ENCODE peak calls at places on chromosomes 13 and 19, in ten cellular contexts. G, E, Z, B, K, M, P, J, U and I are unnamed samples.

GRCh38 chr19:33436360-33437345 is 63.1 kb downstream of the CEBPG start:
- DNase-seq in J (no peak), M (no peak), P (no peak), G (no peak), K (peak), B (no peak), E (no peak), U (peak), Z (no peak), I (no peak)

GRCh38 chr13:109900320-109900719 is 113.9 kb upstream of the IRS2 start:
- DNase-seq in J (no peak), G (no peak), P (no peak), Z (no peak), K (no peak), B (no peak), E (no peak), U (no peak), M (no peak), I (no peak)

GRCh38 chr19:5903502-5904301 is at the start of gene NDUFA11:
- DNase-seq in B (peak), K (peak), Z (peak), G (peak), U (peak), M (peak), P (peak), J (peak), E (peak), I (peak)

GRCh38 chr13:92224052-92224821 is 825.8 kb downstream of the GPC5 start:
- DNase-seq in U (no peak), M (no peak), B (no peak), G (no peak), E (no peak), P (peak), K (no peak), Z (peak), J (peak), I (no peak)

GRCh38 chr19:36213793-36214387 is 575 bp downstream of the ZNF565 start:
- DNase-seq in B (no peak), G (peak), U (peak), J (no peak), E (peak), M (no peak), P (peak), Z (no peak), K (no peak), I (no peak)

GRCh38 chr19:19405919-19406877 is 723 bp downstream of the GATAD2A start:
- DNase-seq in P (peak), M (no peak), J (peak), G (no peak), E (peak), K (peak), B (no peak), U (no peak), Z (peak), I (peak)

GRCh38 chr13:33401238-33401637 is 115.7 kb upstream of the STARD13 start:
- DNase-seq in B (no peak), K (no peak), G (no peak), M (no peak), E (no peak), P (no peak), Z (no peak), J (no peak), U (peak), I (no peak)

GRCh38 chr13:75302031-75302430 is 179.9 kb downstream of the TBC1D4 start:
- DNase-seq in U (no peak), G (no peak), E (no peak), Z (no peak), P (no peak), B (no peak), K (no peak), M (no peak), J (no peak), I (no peak)

GRCh38 chr19:22144394-22144793 is 52.4 kb downstream of the ZNF676 start:
- DNase-seq in Z (peak), P (peak), B (no peak), J (no peak), U (no peak), G (no peak), E (no peak), M (no peak), K (no peak), I (no peak)

GRCh38 chr13:109813663-109814062 is 27.3 kb upstream of the IRS2 start:
- DNase-seq in U (no peak), E (no peak), M (no peak), B (no peak), J (no peak), P (no peak), K (no peak), G (no peak), Z (no peak), I (no peak)

GRCh38 chr19:3698386-3698950 is 1.8 kb downstream of the PIP5K1C start:
- DNase-seq in J (no peak), P (peak), Z (no peak), K (no peak), E (no peak), G (no peak), U (no peak), M (no peak), B (no peak), I (no peak)

GRCh38 chr13:108917581-108917980 is 288.2 kb downstream of the MYO16 start:
- DNase-seq in J (peak), G (no peak), E (no peak), U (no peak), P (peak), B (no peak), K (no peak), M (no peak), Z (no peak), I (no peak)

GRCh38 chr19:35882074-35882832 is 13.9 kb downstream of the APLP1 start:
- DNase-seq in P (peak), E (peak), Z (peak), M (no peak), G (peak), B (peak), K (no peak), J (peak), U (peak), I (no peak)

GRCh38 chr13:25447396-25447795 is 75.6 kb downstream of the ATP8A2 start:
- DNase-seq in E (no peak), B (no peak), U (no peak), P (no peak), K (no peak), M (no peak), Z (no peak), J (no peak), G (no peak), I (no peak)

GRCh38 chr13:96671073-96671472 is 323.2 kb downstream of the OXGR1 start:
- DNase-seq in J (no peak), U (no peak), E (no peak), G (no peak), K (no peak), Z (no peak), M (no peak), B (no peak), P (peak), I (no peak)

GRCh38 chr13:19818223-19818842 is 35.6 kb upstream of the PSPC1 start:
- DNase-seq in Z (peak), J (peak), U (no peak), G (no peak), B (no peak), P (peak), K (peak), M (no peak), E (peak), I (peak)

GRCh38 chr19:32876919-32877285 is 7.3 kb upstream of the SLC7A9 start:
- DNase-seq in B (no peak), M (no peak), G (no peak), U (no peak), K (no peak), E (no peak), J (no peak), Z (no peak), P (peak), I (no peak)

GRCh38 chr13:113458218-113459065 is 5.2 kb upstream of the ADPRHL1 start:
- DNase-seq in P (peak), E (no peak), B (no peak), K (peak), G (no peak), U (peak), J (no peak), M (no peak), Z (peak), I (peak)